ENCODE peak calls at places on chromosome 14, in five cellular contexts. One of them, this sample, is unnamed.

GRCh38 chr14:106605548-106606448 is 1079.4 kb downstream of the TMEM121 start:
- DNase-seq in astrocyte: no peak
- DNase-seq in cardiac muscle cell: no peak
- DNase-seq in fibroblast of pulmonary artery: no peak
- DNase-seq in fibroblast of the aortic adventitia: no peak
- DNase-seq in this sample: no peak

GRCh38 chr14:99840774-99841305 is 47.6 kb downstream of the EML1 start:
- DNase-seq in fibroblast of the aortic adventitia: no peak
- DNase-seq in astrocyte: no peak
- DNase-seq in cardiac muscle cell: no peak
- DNase-seq in fibroblast of pulmonary artery: no peak
- DNase-seq in this sample: no peak

GRCh38 chr14:77133718-77134338 is 7.8 kb downstream of the ZDHHC22 start:
- DNase-seq in astrocyte: peak; percentile 41
- DNase-seq in cardiac muscle cell: peak; percentile 75
- DNase-seq in fibroblast of pulmonary artery: peak; percentile 82
- DNase-seq in fibroblast of the aortic adventitia: peak; percentile 62
- DNase-seq in this sample: peak; percentile 60

GRCh38 chr14:72962829-72963312 is 36.6 kb downstream of the DCAF4 start:
- DNase-seq in fibroblast of the aortic adventitia: peak; percentile 90
- DNase-seq in astrocyte: peak; percentile 92
- DNase-seq in fibroblast of pulmonary artery: peak; percentile 69
- DNase-seq in cardiac muscle cell: peak; percentile 73
- DNase-seq in this sample: peak; percentile 81

GRCh38 chr14:90574640-90575131 is 177.9 kb downstream of the CALM1 start:
- DNase-seq in fibroblast of the aortic adventitia: no peak
- DNase-seq in cardiac muscle cell: peak; percentile 25
- DNase-seq in astrocyte: no peak
- DNase-seq in fibroblast of pulmonary artery: no peak
- DNase-seq in this sample: no peak

GRCh38 chr14:82528011-82528410 is 994.4 kb upstream of the SEL1L start:
- DNase-seq in fibroblast of the aortic adventitia: no peak
- DNase-seq in cardiac muscle cell: no peak
- DNase-seq in fibroblast of pulmonary artery: no peak
- DNase-seq in astrocyte: no peak
- DNase-seq in this sample: no peak

GRCh38 chr14:106790189-106791036 is 1264.0 kb downstream of the TMEM121 start:
- DNase-seq in fibroblast of pulmonary artery: no peak
- DNase-seq in cardiac muscle cell: no peak
- DNase-seq in astrocyte: no peak
- DNase-seq in fibroblast of the aortic adventitia: no peak
- DNase-seq in this sample: no peak

GRCh38 chr14:79740043-79740442 is 471.3 kb downstream of the DIO2 start:
- DNase-seq in fibroblast of the aortic adventitia: no peak
- DNase-seq in astrocyte: no peak
- DNase-seq in cardiac muscle cell: no peak
- DNase-seq in fibroblast of pulmonary artery: no peak
- DNase-seq in this sample: no peak

GRCh38 chr14:22780105-22780679 is 13.7 kb downstream of the OXA1L start:
- DNase-seq in astrocyte: peak; percentile 4
- DNase-seq in fibroblast of the aortic adventitia: peak; percentile 24
- DNase-seq in cardiac muscle cell: peak; percentile 48
- DNase-seq in fibroblast of pulmonary artery: peak; percentile 65
- DNase-seq in this sample: peak; percentile 4

DNA sequence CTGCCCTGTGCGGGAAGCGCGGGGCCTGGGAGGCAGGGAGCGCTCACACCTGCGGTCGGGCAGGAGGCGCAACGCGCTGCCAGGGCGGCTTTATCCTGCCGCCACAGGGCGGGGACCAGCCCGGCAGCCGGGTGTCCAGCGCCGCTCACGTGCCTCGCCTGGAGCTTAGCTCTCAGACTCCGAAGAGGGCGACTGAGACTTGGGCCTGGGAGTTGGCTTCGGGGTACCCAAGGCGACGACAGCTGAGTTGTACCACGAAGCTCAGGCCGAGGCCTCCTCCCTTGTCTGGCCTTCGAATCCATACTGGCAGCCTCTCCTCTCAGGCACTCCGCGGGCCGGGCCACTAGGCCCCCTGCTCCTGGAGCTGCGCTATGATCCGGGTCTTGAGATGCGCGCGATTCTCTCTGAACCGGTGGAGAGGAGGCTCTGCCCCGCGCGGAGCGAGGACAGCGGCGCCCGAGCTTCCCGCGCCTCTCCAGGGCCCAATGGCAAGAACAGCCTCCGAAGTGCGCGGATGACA is 6.9 kb downstream of the SIX1 start:
- DNase-seq in fibroblast of the aortic adventitia: no peak
- DNase-seq in cardiac muscle cell: no peak
- DNase-seq in astrocyte: no peak
- DNase-seq in fibroblast of pulmonary artery: no peak
- DNase-seq in this sample: no peak
- H3K4me3 ChIP-seq in fibroblast of the aortic adventitia: no peak overlapping the region
- H3K4me3 ChIP-seq in cardiac muscle cell: peak overlapping the region; percentile 13
- H3K4me3 ChIP-seq in astrocyte: no peak overlapping the region
- H3K4me3 ChIP-seq in fibroblast of pulmonary artery: no peak overlapping the region
- H3K4me3 ChIP-seq in this sample: peak overlapping the region; percentile 5

GRCh38 chr14:105015242-105015641 is 5.6 kb downstream of the CDCA4 start:
- DNase-seq in cardiac muscle cell: no peak
- DNase-seq in fibroblast of the aortic adventitia: no peak
- DNase-seq in astrocyte: no peak
- DNase-seq in fibroblast of pulmonary artery: no peak
- DNase-seq in this sample: no peak
- H3K4me3 ChIP-seq in cardiac muscle cell: no peak overlapping the region
- H3K4me3 ChIP-seq in fibroblast of the aortic adventitia: no peak overlapping the region
- H3K4me3 ChIP-seq in astrocyte: no peak overlapping the region
- H3K4me3 ChIP-seq in fibroblast of pulmonary artery: no peak overlapping the region
- H3K4me3 ChIP-seq in this sample: no peak overlapping the region

GRCh38 chr14:59919582-59920377 is at the start of gene LRRC9:
- DNase-seq in fibroblast of the aortic adventitia: no peak
- DNase-seq in astrocyte: peak; percentile 0
- DNase-seq in cardiac muscle cell: peak; percentile 47
- DNase-seq in fibroblast of pulmonary artery: peak; percentile 10
- DNase-seq in this sample: no peak
- H3K4me3 ChIP-seq in fibroblast of the aortic adventitia: peak within 1 kb of the TSS; percentile 55
- H3K4me3 ChIP-seq in astrocyte: peak within 1 kb of the TSS; percentile 62
- H3K4me3 ChIP-seq in cardiac muscle cell: peak within 1 kb of the TSS; percentile 56
- H3K4me3 ChIP-seq in fibroblast of pulmonary artery: peak within 1 kb of the TSS; percentile 40
- H3K4me3 ChIP-seq in this sample: peak within 1 kb of the TSS; percentile 49

DNA sequence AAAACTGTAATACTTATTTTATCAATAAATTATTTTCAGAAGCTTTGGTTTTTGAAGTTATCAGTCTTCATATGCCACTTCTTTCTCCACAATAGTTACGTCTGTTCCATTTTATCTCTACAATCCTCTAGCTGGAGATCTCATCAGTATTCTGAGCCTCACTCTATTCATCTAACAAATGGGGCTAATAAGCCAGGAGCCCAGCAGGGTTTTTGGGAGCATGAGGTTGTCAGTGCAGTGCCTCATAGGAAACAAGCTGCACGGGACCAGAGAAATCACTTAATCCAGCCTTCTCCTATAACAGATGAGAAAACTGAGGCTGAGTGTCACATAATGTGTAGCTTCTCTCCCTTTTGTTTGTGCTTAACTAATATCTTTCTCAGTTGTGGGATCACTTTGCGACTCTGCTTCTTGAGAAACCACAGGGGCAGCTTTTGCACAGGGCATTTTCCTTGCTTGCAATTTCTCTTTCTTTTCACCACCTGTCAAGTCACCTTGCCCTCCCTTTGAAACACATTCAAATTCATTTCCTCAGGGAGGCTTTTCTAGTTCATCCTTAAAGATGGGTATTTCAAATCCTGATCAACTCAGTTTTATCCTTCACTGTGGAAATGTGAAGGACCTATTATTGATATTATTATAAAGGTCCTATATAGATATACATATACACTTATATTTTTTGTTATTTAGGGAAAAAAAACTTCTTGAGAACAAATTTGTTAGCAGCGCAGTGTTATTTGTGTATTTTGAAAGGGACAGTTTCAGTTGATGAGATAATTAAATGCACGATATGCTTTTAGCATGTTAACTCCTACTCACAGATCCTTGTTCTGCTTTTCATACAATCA is 501.7 kb upstream of the RGS6 start:
- DNase-seq in fibroblast of the aortic adventitia: no peak
- DNase-seq in cardiac muscle cell: no peak
- DNase-seq in fibroblast of pulmonary artery: no peak
- DNase-seq in astrocyte: no peak
- DNase-seq in this sample: no peak
- H3K4me3 ChIP-seq in fibroblast of the aortic adventitia: no peak overlapping the region
- H3K4me3 ChIP-seq in cardiac muscle cell: no peak overlapping the region
- H3K4me3 ChIP-seq in fibroblast of pulmonary artery: no peak overlapping the region
- H3K4me3 ChIP-seq in astrocyte: no peak overlapping the region
- H3K4me3 ChIP-seq in this sample: no peak overlapping the region

GRCh38 chr14:24233538-24233866 is 773 bp downstream of the GMPR2 start:
- DNase-seq in fibroblast of the aortic adventitia: no peak
- DNase-seq in fibroblast of pulmonary artery: no peak
- DNase-seq in cardiac muscle cell: no peak
- DNase-seq in astrocyte: no peak
- DNase-seq in this sample: no peak
- H3K4me3 ChIP-seq in fibroblast of the aortic adventitia: peak overlapping the region; percentile 97
- H3K4me3 ChIP-seq in fibroblast of pulmonary artery: peak overlapping the region; percentile 93
- H3K4me3 ChIP-seq in cardiac muscle cell: peak overlapping the region; percentile 93
- H3K4me3 ChIP-seq in astrocyte: peak overlapping the region; percentile 93
- H3K4me3 ChIP-seq in this sample: peak overlapping the region; percentile 93

GRCh38 chr14:74018704-74019407 is at the start of the genes BBOF1 and ENTPD5:
- DNase-seq in fibroblast of pulmonary artery: peak; percentile 85
- DNase-seq in astrocyte: peak; percentile 70
- DNase-seq in cardiac muscle cell: peak; percentile 92
- DNase-seq in fibroblast of the aortic adventitia: peak; percentile 76
- DNase-seq in this sample: peak; percentile 63
- H3K4me3 ChIP-seq in fibroblast of pulmonary artery: peak within 1 kb of the TSS; percentile 91
- H3K4me3 ChIP-seq in astrocyte: peak within 1 kb of the TSS; percentile 94
- H3K4me3 ChIP-seq in cardiac muscle cell: peak within 1 kb of the TSS; percentile 94
- H3K4me3 ChIP-seq in fibroblast of the aortic adventitia: peak within 1 kb of the TSS; percentile 92
- H3K4me3 ChIP-seq in this sample: peak within 1 kb of the TSS; percentile 93

DNA sequence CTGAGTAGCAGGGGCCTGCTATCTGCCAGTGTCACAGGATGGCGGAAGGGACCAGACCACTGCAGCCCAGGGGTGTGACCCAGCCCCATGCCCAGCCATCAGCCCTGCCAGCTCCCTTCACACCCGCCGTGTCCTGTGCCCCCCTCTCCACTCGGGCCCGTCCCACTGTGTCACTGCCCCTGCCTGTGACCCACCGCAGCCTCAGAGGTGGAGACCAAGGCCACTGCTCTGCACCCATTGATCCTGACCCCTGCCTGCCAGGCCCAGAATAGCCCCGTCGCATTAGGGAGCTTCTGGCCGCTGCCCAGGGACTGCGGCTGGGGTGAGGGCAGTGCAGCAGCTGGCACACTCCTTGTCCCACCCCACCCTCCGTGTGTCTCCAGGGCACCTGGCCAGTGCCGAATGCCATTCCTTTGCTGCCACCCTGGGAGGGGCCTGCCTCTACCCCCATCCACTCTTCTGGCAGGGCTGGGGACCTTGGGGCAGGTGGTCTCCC is 2.1 kb upstream of the CRIP2 start:
- DNase-seq in fibroblast of the aortic adventitia: no peak
- DNase-seq in cardiac muscle cell: no peak
- DNase-seq in astrocyte: no peak
- DNase-seq in fibroblast of pulmonary artery: no peak
- DNase-seq in this sample: no peak
- H3K4me3 ChIP-seq in fibroblast of the aortic adventitia: no peak overlapping the region
- H3K4me3 ChIP-seq in cardiac muscle cell: no peak overlapping the region
- H3K4me3 ChIP-seq in astrocyte: no peak overlapping the region
- H3K4me3 ChIP-seq in fibroblast of pulmonary artery: no peak overlapping the region
- H3K4me3 ChIP-seq in this sample: no peak overlapping the region

GRCh38 chr14:104003616-104004015 is 61.3 kb upstream of the RD3L start:
- DNase-seq in fibroblast of the aortic adventitia: no peak
- DNase-seq in fibroblast of pulmonary artery: no peak
- DNase-seq in cardiac muscle cell: no peak
- DNase-seq in astrocyte: no peak
- DNase-seq in this sample: no peak
- H3K4me3 ChIP-seq in fibroblast of the aortic adventitia: no peak overlapping the region
- H3K4me3 ChIP-seq in fibroblast of pulmonary artery: no peak overlapping the region
- H3K4me3 ChIP-seq in cardiac muscle cell: no peak overlapping the region
- H3K4me3 ChIP-seq in astrocyte: no peak overlapping the region
- H3K4me3 ChIP-seq in this sample: no peak overlapping the region

GRCh38 chr14:88289996-88290395 is 33.1 kb downstream of the KCNK10 start:
- DNase-seq in fibroblast of pulmonary artery: no peak
- DNase-seq in astrocyte: no peak
- DNase-seq in cardiac muscle cell: no peak
- DNase-seq in fibroblast of the aortic adventitia: no peak
- DNase-seq in this sample: no peak
- H3K4me3 ChIP-seq in fibroblast of pulmonary artery: no peak overlapping the region
- H3K4me3 ChIP-seq in astrocyte: no peak overlapping the region
- H3K4me3 ChIP-seq in cardiac muscle cell: no peak overlapping the region
- H3K4me3 ChIP-seq in fibroblast of the aortic adventitia: no peak overlapping the region
- H3K4me3 ChIP-seq in this sample: no peak overlapping the region